ENCODE peak calls at places on chromosomes 11 and 22, in six cellular contexts. R is GM12878, E is GM12891, B is K562, I is H1, Z is SK-N-SH. O is an unnamed sample.

GRCh38 chr11:116465056-116465455 is 307.7 kb downstream of the BUD13 start:
- DNase-seq in R (no peak), E (no peak), B (no peak), I (no peak), Z (no peak), O (no peak)

GRCh38 chr22:37232140-37232998 is 11.7 kb downstream of the RAC2 start:
- DNase-seq in R (no peak), E (no peak), B (no peak), I (no peak), Z (no peak), O (no peak)

GRCh38 chr22:23065495-23066122 is 4.7 kb upstream of the GNAZ start:
- DNase-seq in R (no peak), E (no peak), B (peak), I (no peak), Z (peak), O (no peak)

GRCh38 chr11:130165601-130166456 is 6.2 kb downstream of the ST14 start:
- DNase-seq in R (no peak), E (no peak), B (no peak), I (no peak), Z (no peak), O (no peak)

GRCh38 chr11:66366844-66367477 is 4.6 kb downstream of the SLC29A2 start:
- DNase-seq in R (no peak), E (no peak), B (no peak), I (no peak), Z (no peak), O (no peak)

GRCh38 chr11:66333220-66333877 is 2.9 kb downstream of the RIN1 start:
- DNase-seq in R (no peak), E (no peak), B (no peak), I (no peak), Z (peak), O (no peak)

GRCh38 chr11:17519486-17519885 is 24.7 kb downstream of the USH1C start:
- DNase-seq in R (no peak), E (no peak), B (no peak), I (no peak), Z (no peak), O (no peak)

GRCh38 chr22:33104192-33104591 is 46.0 kb upstream of the SYN3 start:
- DNase-seq in R (no peak), E (no peak), B (no peak), I (no peak), Z (peak), O (no peak)

GRCh38 chr11:61579398-61580291 is 1.2 kb downstream of the SYT7 start:
- DNase-seq in R (no peak), E (no peak), B (no peak), I (no peak), Z (no peak), O (no peak)

GRCh38 chr11:111177037-111177988 is 68.2 kb upstream of the POU2AF2 start:
- DNase-seq in R (peak), E (no peak), B (no peak), I (no peak), Z (no peak), O (no peak)

GRCh38 chr11:15119826-15120225 is 5.1 kb downstream of the INSC start:
- DNase-seq in R (no peak), E (no peak), B (no peak), I (no peak), Z (no peak), O (no peak)

GRCh38 chr11:62771144-62772021 is at the start of gene TAF6L:
- DNase-seq in R (peak), E (peak), B (peak), I (peak), Z (peak), O (peak)

GRCh38 chr22:47018010-47018910 is 255.8 kb downstream of the TBC1D22A start:
- DNase-seq in R (no peak), E (no peak), B (no peak), I (no peak), Z (no peak), O (no peak)

GRCh38 chr11:74468058-74468457 is 709 bp upstream of the KCNE3 start:
- DNase-seq in R (no peak), E (no peak), B (no peak), I (no peak), Z (no peak), O (no peak)

GRCh38 chr11:56271092-56271491 is 2.9 kb upstream of the OR5T1 start:
- DNase-seq in R (no peak), E (no peak), B (no peak), I (no peak), Z (no peak), O (no peak)

GRCh38 chr22:37545703-37546435 is 14.4 kb upstream of the CDC42EP1 start:
- DNase-seq in R (no peak), E (no peak), B (peak), I (peak), Z (no peak), O (no peak)

GRCh38 chr22:32628626-32629587 is 154.3 kb downstream of the FBXO7 start:
- DNase-seq in R (no peak), E (no peak), B (no peak), I (no peak), Z (no peak), O (no peak)

GRCh38 chr11:79110796-79111195 is 330.0 kb downstream of the TENM4 start:
- DNase-seq in R (no peak), E (no peak), B (no peak), I (no peak), Z (no peak), O (no peak)

GRCh38 chr11:119041821-119042514 is 11.3 kb upstream of the SLC37A4 start:
- DNase-seq in R (no peak), E (no peak), B (no peak), I (no peak), Z (no peak), O (no peak)

GRCh38 chr11:87284306-87284705 is 246.6 kb downstream of the TMEM135 start:
- DNase-seq in R (no peak), E (no peak), B (no peak), I (no peak), Z (no peak), O (no peak)

GRCh38 chr22:32327066-32327465 is 30.6 kb upstream of the RFPL3 start:
- DNase-seq in R (no peak), E (no peak), B (no peak), I (no peak), Z (no peak), O (no peak)

GRCh38 chr11:128692750-128693578 is 908 bp upstream of the FLI1 start:
- DNase-seq in R (no peak), E (peak), B (no peak), I (no peak), Z (peak), O (peak)

GRCh38 chr11:5690216-5690615 is 626 bp downstream of the TRIM22 start:
- DNase-seq in R (no peak), E (no peak), B (no peak), I (no peak), Z (no peak), O (no peak)

GRCh38 chr11:16804104-16804947 is 65.9 kb downstream of the C11orf58 start:
- DNase-seq in R (no peak), E (no peak), B (no peak), I (no peak), Z (no peak), O (no peak)

GRCh38 chr22:44361391-44362126 is 48.8 kb upstream of the SHISAL1 start:
- DNase-seq in R (no peak), E (no peak), B (no peak), I (no peak), Z (no peak), O (no peak)

GRCh38 chr22:24952837-24953293 is 349 bp downstream of the KIAA1671 start:
- DNase-seq in R (no peak), E (peak), B (no peak), I (no peak), Z (peak), O (no peak)

GRCh38 chr11:95230054-95231034 is 658 bp downstream of the SESN3 start:
- DNase-seq in R (no peak), E (no peak), B (peak), I (no peak), Z (no peak), O (no peak)

GRCh38 chr11:117771197-117771596 is 25.8 kb downstream of the DSCAML1 start:
- DNase-seq in R (no peak), E (no peak), B (no peak), I (no peak), Z (no peak), O (no peak)

GRCh38 chr11:3345736-3346135 is 33.2 kb downstream of the ZNF195 start:
- DNase-seq in R (no peak), E (no peak), B (peak), I (no peak), Z (no peak), O (no peak)

GRCh38 chr11:20388096-20389055 is 860 bp downstream of the PRMT3 start:
- DNase-seq in R (no peak), E (no peak), B (no peak), I (no peak), Z (no peak), O (peak)

GRCh38 chr11:32451808-32452207 is 16.5 kb upstream of the WT1 start:
- DNase-seq in R (no peak), E (no peak), B (no peak), I (no peak), Z (no peak), O (no peak)

GRCh38 chr11:203056-203944 is 3.9 kb downstream of the BET1L start:
- DNase-seq in R (no peak), E (no peak), B (no peak), I (no peak), Z (no peak), O (no peak)

GRCh38 chr11:205221-206001 is 1.8 kb downstream of the BET1L start:
- DNase-seq in R (no peak), E (no peak), B (no peak), I (no peak), Z (no peak), O (no peak)

GRCh38 chr11:206002-206384 is 1.2 kb downstream of the BET1L start:
- DNase-seq in R (no peak), E (no peak), B (no peak), I (no peak), Z (no peak), O (no peak)

GRCh38 chr11:203945-204586 is 3.1 kb downstream of the BET1L start:
- DNase-seq in R (no peak), E (no peak), B (no peak), I (no peak), Z (no peak), O (no peak)

GRCh38 chr11:204587-205109 is 2.6 kb downstream of the BET1L start:
- DNase-seq in R (no peak), E (no peak), B (no peak), I (no peak), Z (no peak), O (no peak)
- TF ChIP-seq POLR2AphosphoS5 in R (no peak), E (no peak), B (no peak), I (no peak), Z (no peak), O (no peak)

GRCh38 chr22:17368144-17368726 is 1.0 kb upstream of the CECR2 start:
- DNase-seq in R (no peak), E (no peak), B (no peak), I (no peak), Z (peak), O (no peak)
- TF ChIP-seq TAF1 in R (no peak), E (no peak), B (no peak), I (peak), Z (no peak), O (no peak)

GRCh38 chr22:41197046-41197807 is 7.9 kb upstream of the L3MBTL2 start:
- DNase-seq in R (no peak), E (peak), B (peak), I (no peak), Z (peak), O (peak)
- TF ChIP-seq POLR2AphosphoS5 in R (no peak), E (no peak), B (no peak), I (no peak), Z (no peak), O (no peak)

GRCh38 chr22:29291215-29291614 is 15.2 kb upstream of the GAS2L1 start:
- DNase-seq in R (no peak), E (no peak), B (no peak), I (no peak), Z (peak), O (no peak)
- TF ChIP-seq TAF1 in R (no peak), E (no peak), B (no peak), I (no peak), Z (no peak), O (no peak)

DNA sequence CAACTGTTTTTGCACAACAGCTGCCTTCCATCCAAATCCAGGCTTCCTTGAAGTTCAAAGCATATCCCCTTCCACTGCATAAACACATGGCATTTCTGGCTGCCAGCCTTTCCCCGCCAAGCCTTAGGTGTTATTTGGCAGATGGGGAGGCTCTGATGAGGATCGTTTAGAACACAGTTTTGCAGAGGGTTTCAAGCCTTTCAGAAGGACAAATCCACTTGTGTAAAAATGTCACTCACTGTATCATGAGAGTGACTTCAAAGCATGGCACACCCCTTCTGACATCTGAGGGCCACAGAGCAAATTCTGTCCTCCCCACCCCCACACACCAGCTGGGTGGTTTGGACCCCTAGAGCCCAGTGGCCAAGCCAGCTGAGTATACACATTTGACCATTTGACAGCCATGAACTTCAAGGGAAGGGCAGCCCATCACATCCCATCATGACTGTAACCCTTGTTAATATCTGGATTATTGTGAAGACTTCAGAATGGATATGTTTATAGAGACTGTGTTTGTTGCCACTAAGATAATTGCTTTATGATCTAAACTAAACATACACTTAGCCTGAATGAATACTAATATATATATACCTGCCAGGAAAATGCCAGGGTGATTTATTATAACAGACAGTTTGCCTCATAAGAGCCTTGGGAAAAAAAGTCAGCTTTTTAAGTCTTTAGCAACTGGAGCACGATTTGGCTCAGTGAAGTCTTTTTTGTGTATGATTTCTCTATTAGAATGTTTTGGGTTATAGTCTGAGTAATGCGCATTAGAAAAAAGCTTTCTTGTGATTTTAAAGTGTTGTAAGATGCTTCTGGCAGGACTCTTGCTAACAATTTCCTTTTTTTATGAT is 31.9 kb downstream of the FBLN1 start:
- DNase-seq in R (no peak), E (no peak), B (no peak), I (no peak), Z (no peak), O (no peak)
- TF ChIP-seq POLR2AphosphoS5 in R (no peak), E (no peak), B (no peak), I (no peak), Z (no peak), O (no peak)

GRCh38 chr22:48477031-48477721 is 1350.5 kb downstream of the BRD1 start:
- DNase-seq in R (no peak), E (no peak), B (no peak), I (no peak), Z (no peak), O (no peak)
- TF ChIP-seq TAF1 in R (no peak), E (no peak), B (no peak), I (no peak), Z (no peak), O (no peak)

O was measured in GM12892.